ENCODE peak calls at places on chromosome 11, in four cellular contexts. One of them, this sample, is unnamed.

GRCh38 chr11:6926208-6927029 is at the start of gene ZNF215:
- DNase-seq in CD4-positive, CD25-positive, alpha-beta regulatory T cell: peak; percentile 5
- DNase-seq in right lobe of liver: peak; percentile 51
- DNase-seq in body of pancreas: peak; percentile 81
- DNase-seq in this sample: no peak

GRCh38 chr11:12973529-12974181 is 35.5 kb upstream of the RASSF10 start:
- DNase-seq in body of pancreas: no peak
- DNase-seq in CD4-positive, CD25-positive, alpha-beta regulatory T cell: no peak
- DNase-seq in right lobe of liver: no peak
- DNase-seq in this sample: no peak

GRCh38 chr11:69044111-69045013 is 4.4 kb upstream of the TPCN2 start:
- DNase-seq in CD4-positive, CD25-positive, alpha-beta regulatory T cell: no peak
- DNase-seq in right lobe of liver: peak; percentile 85
- DNase-seq in body of pancreas: peak; percentile 72
- DNase-seq in this sample: no peak

GRCh38 chr11:66113132-66113856 is 43.2 kb downstream of the PACS1 start:
- DNase-seq in CD4-positive, CD25-positive, alpha-beta regulatory T cell: no peak
- DNase-seq in body of pancreas: no peak
- DNase-seq in right lobe of liver: no peak
- DNase-seq in this sample: no peak

GRCh38 chr11:34165786-34166557 is 60.5 kb downstream of the NAT10 start:
- DNase-seq in right lobe of liver: no peak
- DNase-seq in body of pancreas: no peak
- DNase-seq in CD4-positive, CD25-positive, alpha-beta regulatory T cell: no peak
- DNase-seq in this sample: peak; percentile 25

GRCh38 chr11:133966924-133967598 is 10.3 kb upstream of the IGSF9B start:
- DNase-seq in right lobe of liver: no peak
- DNase-seq in CD4-positive, CD25-positive, alpha-beta regulatory T cell: peak; percentile 55
- DNase-seq in body of pancreas: peak; percentile 53
- DNase-seq in this sample: peak; percentile 27

GRCh38 chr11:80383655-80384054 is 942.8 kb upstream of the TENM4 start:
- DNase-seq in body of pancreas: no peak
- DNase-seq in right lobe of liver: no peak
- DNase-seq in CD4-positive, CD25-positive, alpha-beta regulatory T cell: no peak
- DNase-seq in this sample: no peak

GRCh38 chr11:78465169-78465942 is 47.7 kb upstream of the GAB2 start:
- DNase-seq in right lobe of liver: no peak
- DNase-seq in body of pancreas: no peak
- DNase-seq in CD4-positive, CD25-positive, alpha-beta regulatory T cell: peak; percentile 60
- DNase-seq in this sample: no peak

GRCh38 chr11:65274734-65275682 is 13.2 kb downstream of the POLA2 start:
- DNase-seq in body of pancreas: peak; percentile 89
- DNase-seq in right lobe of liver: peak; percentile 86
- DNase-seq in CD4-positive, CD25-positive, alpha-beta regulatory T cell: peak; percentile 31
- DNase-seq in this sample: no peak

GRCh38 chr11:123438191-123438627 is 8.1 kb downstream of the GRAMD1B start:
- DNase-seq in body of pancreas: no peak
- DNase-seq in CD4-positive, CD25-positive, alpha-beta regulatory T cell: no peak
- DNase-seq in right lobe of liver: no peak
- DNase-seq in this sample: no peak

GRCh38 chr11:93288079-93288478 is 42.5 kb upstream of the DEUP1 start:
- DNase-seq in CD4-positive, CD25-positive, alpha-beta regulatory T cell: no peak
- DNase-seq in body of pancreas: peak; percentile 18
- DNase-seq in right lobe of liver: no peak
- DNase-seq in this sample: no peak

GRCh38 chr11:82547163-82547560 is 186.5 kb downstream of the FAM181B start:
- DNase-seq in CD4-positive, CD25-positive, alpha-beta regulatory T cell: no peak
- DNase-seq in body of pancreas: no peak
- DNase-seq in right lobe of liver: no peak
- DNase-seq in this sample: no peak

GRCh38 chr11:100914415-100914814 is 215.2 kb downstream of the PGR start:
- DNase-seq in CD4-positive, CD25-positive, alpha-beta regulatory T cell: no peak
- DNase-seq in body of pancreas: no peak
- DNase-seq in right lobe of liver: no peak
- DNase-seq in this sample: no peak

GRCh38 chr11:114081641-114082414 is 22.3 kb downstream of the ZBTB16 start:
- DNase-seq in CD4-positive, CD25-positive, alpha-beta regulatory T cell: no peak
- DNase-seq in body of pancreas: no peak
- DNase-seq in right lobe of liver: no peak
- DNase-seq in this sample: no peak

GRCh38 chr11:105968021-105968697 is 53.9 kb downstream of the MSANTD4 start:
- DNase-seq in right lobe of liver: no peak
- DNase-seq in CD4-positive, CD25-positive, alpha-beta regulatory T cell: no peak
- DNase-seq in body of pancreas: peak; percentile 11
- DNase-seq in this sample: no peak